ENCODE peak calls at places on chromosomes 6 and 20, in eight cellular contexts. B is HT1080; T is T-helper 2 cell treated with Interferon-gamma antibody and Interleukin-4, amounts not matched to agents 5 μg/mL and 100 μg/mL, for 36 hours; U is fibroblast of pulmonary artery; Q is stimulated activated CD8-positive, alpha-beta memory T cell treated with anti-CD3 and anti-CD28 coated beads, Interleukin-15, amount 100 ng/mL, for 4 hours; W is IMR-90; Z is breast epithelium; C is left kidney. A is an unnamed sample.

GRCh38 chr6:33758807-33759206 is 12.1 kb upstream of the IP6K3 start:
- DNase-seq in C (peak), W (peak), B (no peak), T (no peak), Z (no peak), U (no peak), Q (no peak), A (no peak)

GRCh38 chr6:36743538-36744441 is 46.2 kb downstream of the RAB44 start:
- DNase-seq in W (no peak), Q (no peak), U (no peak), Z (no peak), T (no peak), B (no peak), C (no peak), A (no peak)

GRCh38 chr6:118581489-118581959 is 33.4 kb downstream of the PLN start:
- DNase-seq in W (peak), Z (no peak), B (peak), C (no peak), Q (no peak), U (peak), T (no peak), A (peak)

GRCh38 chr6:119184008-119184665 is 105.7 kb upstream of the FAM184A start:
- DNase-seq in C (no peak), B (no peak), U (no peak), Q (no peak), T (no peak), W (peak), Z (no peak), A (no peak)

GRCh38 chr6:52533491-52533890 is 43.4 kb downstream of the TRAM2 start:
- DNase-seq in Q (no peak), B (no peak), C (no peak), W (no peak), T (no peak), Z (no peak), U (no peak), A (no peak)

GRCh38 chr6:74519172-74519571 is 686.7 kb downstream of the COL12A1 start:
- DNase-seq in W (peak), U (peak), C (no peak), Z (no peak), B (peak), Q (no peak), T (no peak), A (peak)

GRCh38 chr20:45322952-45323383 is 14.9 kb upstream of the MATN4 start:
- DNase-seq in Z (peak), Q (no peak), C (peak), T (no peak), W (peak), U (peak), B (no peak), A (peak)

GRCh38 chr6:155493694-155494143 is 38.1 kb upstream of the NOX3 start:
- DNase-seq in W (peak), U (peak), C (no peak), B (peak), Q (no peak), T (peak), Z (no peak), A (peak)

GRCh38 chr6:117536317-117536716 is 53.8 kb downstream of the DCBLD1 start:
- DNase-seq in Z (no peak), Q (no peak), B (peak), T (no peak), W (peak), C (no peak), U (peak), A (peak)

GRCh38 chr20:20215976-20216727 is 151.8 kb upstream of the INSM1 start:
- DNase-seq in B (no peak), W (no peak), Z (no peak), T (no peak), U (no peak), C (peak), Q (peak), A (no peak)

GRCh38 chr6:24431045-24431451 is 28.3 kb downstream of the MRS2 start:
- DNase-seq in B (peak), T (no peak), Q (no peak), C (peak), W (peak), U (peak), Z (no peak), A (peak)

A was measured in fibroblast of lung.